ENCODE peak calls at places on chromosomes 6 and 20, in four cellular contexts. One of them, this sample, is unnamed.

GRCh38 chr6:143099647-143100046 is 39.0 kb downstream of the AIG1 start:
- DNase-seq in CD4-positive, alpha-beta memory T cell: no peak
- DNase-seq in cardiac muscle cell: no peak
- DNase-seq in ecto neural progenitor cell: no peak
- DNase-seq in this sample: no peak

GRCh38 chr6:39823187-39823815 is 31.1 kb downstream of the DAAM2 start:
- DNase-seq in CD4-positive, alpha-beta memory T cell: no peak
- DNase-seq in ecto neural progenitor cell: no peak
- DNase-seq in cardiac muscle cell: peak
- DNase-seq in this sample: peak

GRCh38 chr20:58642465-58642864 is 8.6 kb upstream of the STX16 start:
- DNase-seq in CD4-positive, alpha-beta memory T cell: no peak
- DNase-seq in ecto neural progenitor cell: peak
- DNase-seq in cardiac muscle cell: no peak
- DNase-seq in this sample: no peak

GRCh38 chr6:168284187-168284586 is 35.4 kb downstream of the DACT2 start:
- DNase-seq in CD4-positive, alpha-beta memory T cell: no peak
- DNase-seq in ecto neural progenitor cell: no peak
- DNase-seq in cardiac muscle cell: no peak
- DNase-seq in this sample: no peak

GRCh38 chr6:93975159-93975558 is 555.8 kb upstream of the EPHA7 start:
- DNase-seq in cardiac muscle cell: no peak
- DNase-seq in CD4-positive, alpha-beta memory T cell: no peak
- DNase-seq in ecto neural progenitor cell: no peak
- DNase-seq in this sample: no peak

GRCh38 chr6:18595774-18596528 is 208.8 kb downstream of the RNF144B start:
- DNase-seq in CD4-positive, alpha-beta memory T cell: no peak
- DNase-seq in ecto neural progenitor cell: peak
- DNase-seq in cardiac muscle cell: peak
- DNase-seq in this sample: peak

GRCh38 chr6:53623497-53623896 is 42.1 kb downstream of the KLHL31 start:
- DNase-seq in ecto neural progenitor cell: no peak
- DNase-seq in CD4-positive, alpha-beta memory T cell: no peak
- DNase-seq in cardiac muscle cell: peak
- DNase-seq in this sample: peak

GRCh38 chr6:3849681-3850450 is 693 bp downstream of the FAM50B start:
- DNase-seq in CD4-positive, alpha-beta memory T cell: no peak
- DNase-seq in cardiac muscle cell: peak
- DNase-seq in ecto neural progenitor cell: peak
- DNase-seq in this sample: no peak

GRCh38 chr6:16314311-16314710 is 75.9 kb downstream of the GMPR start:
- DNase-seq in CD4-positive, alpha-beta memory T cell: no peak
- DNase-seq in ecto neural progenitor cell: no peak
- DNase-seq in cardiac muscle cell: no peak
- DNase-seq in this sample: no peak

GRCh38 chr20:568865-569415 is 25.4 kb upstream of the CSNK2A1 start:
- DNase-seq in CD4-positive, alpha-beta memory T cell: no peak
- DNase-seq in cardiac muscle cell: no peak
- DNase-seq in ecto neural progenitor cell: no peak
- DNase-seq in this sample: no peak

GRCh38 chr6:113971786-113972185 is 838 bp upstream of the HDAC2 start:
- DNase-seq in ecto neural progenitor cell: no peak
- DNase-seq in CD4-positive, alpha-beta memory T cell: no peak
- DNase-seq in cardiac muscle cell: peak
- DNase-seq in this sample: no peak

GRCh38 chr6:148559848-148560433 is 186.9 kb upstream of the UST start:
- DNase-seq in ecto neural progenitor cell: peak
- DNase-seq in CD4-positive, alpha-beta memory T cell: peak
- DNase-seq in cardiac muscle cell: peak
- DNase-seq in this sample: peak

This sample was measured in Ammon's horn.